ENCODE peak calls at places on chromosomes 1 and 21, in six cellular contexts. Q is CD4-positive, alpha-beta memory T cell; W is aorta; O is CD4-positive, CD25-positive, alpha-beta regulatory T cell; G is vagina; T is heart left ventricle. M is an unnamed sample.

GRCh38 chr1:231918239-231919015 is 291.8 kb downstream of the DISC1 start:
- DNase-seq in Q (peak), W (no peak), O (no peak), G (no peak), T (no peak), M (no peak)

GRCh38 chr1:94693435-94693834 is 126.7 kb upstream of the SLC44A3 start:
- DNase-seq in Q (no peak), W (no peak), O (no peak), G (no peak), T (no peak), M (no peak)

GRCh38 chr1:58922302-58923089 is 138.6 kb upstream of the JUN start:
- DNase-seq in Q (peak), W (peak), O (peak), G (peak), T (peak), M (no peak)

GRCh38 chr21:39582749-39583148 is 30.0 kb upstream of the B3GALT5 start:
- DNase-seq in Q (no peak), W (no peak), O (no peak), G (no peak), T (no peak), M (no peak)

GRCh38 chr1:198932351-198932991 is 293.6 kb downstream of the PTPRC start:
- DNase-seq in Q (no peak), W (no peak), O (no peak), G (no peak), T (no peak), M (no peak)

GRCh38 chr1:171506525-171507304 is 21.4 kb downstream of the PRRC2C start:
- DNase-seq in Q (no peak), W (no peak), O (no peak), G (no peak), T (no peak), M (no peak)

GRCh38 chr1:24043345-24044032 is 63.4 kb upstream of the SRSF10 start:
- DNase-seq in Q (no peak), W (no peak), O (no peak), G (no peak), T (peak), M (no peak)

GRCh38 chr1:58649555-58649954 is 50.3 kb downstream of the MYSM1 start:
- DNase-seq in Q (peak), W (no peak), O (no peak), G (no peak), T (no peak), M (no peak)

GRCh38 chr1:111192074-111192473 is 8.4 kb downstream of the DENND2D start:
- DNase-seq in Q (no peak), W (no peak), O (no peak), G (no peak), T (no peak), M (no peak)

GRCh38 chr21:29125199-29125598 is 5.2 kb upstream of the MAP3K7CL start:
- DNase-seq in Q (no peak), W (no peak), O (no peak), G (no peak), T (no peak), M (no peak)

GRCh38 chr1:56803561-56804156 is 15.5 kb downstream of the FYB2 start:
- DNase-seq in Q (no peak), W (no peak), O (no peak), G (no peak), T (no peak), M (no peak)

GRCh38 chr1:236137285-236137852 is 5.0 kb upstream of the GPR137B start:
- DNase-seq in Q (no peak), W (no peak), O (no peak), G (no peak), T (no peak), M (no peak)

GRCh38 chr1:30140566-30140965 is 582.8 kb downstream of the MATN1 start:
- DNase-seq in Q (no peak), W (no peak), O (no peak), G (no peak), T (no peak), M (no peak)

GRCh38 chr21:36891692-36892091 is 74.8 kb downstream of the HLCS start:
- DNase-seq in Q (no peak), W (no peak), O (no peak), G (no peak), T (no peak), M (no peak)
- H3K27ac ChIP-seq in Q (no peak), W (no peak), O (no peak), G (no peak), T (no peak), M (no peak)

GRCh38 chr1:222629921-222630535 is 12.1 kb downstream of the MIA3 start:
- DNase-seq in Q (no peak), W (no peak), O (no peak), G (no peak), T (no peak), M (no peak)
- H3K27ac ChIP-seq in Q (no peak), W (no peak), O (no peak), G (no peak), T (no peak), M (no peak)

DNA sequence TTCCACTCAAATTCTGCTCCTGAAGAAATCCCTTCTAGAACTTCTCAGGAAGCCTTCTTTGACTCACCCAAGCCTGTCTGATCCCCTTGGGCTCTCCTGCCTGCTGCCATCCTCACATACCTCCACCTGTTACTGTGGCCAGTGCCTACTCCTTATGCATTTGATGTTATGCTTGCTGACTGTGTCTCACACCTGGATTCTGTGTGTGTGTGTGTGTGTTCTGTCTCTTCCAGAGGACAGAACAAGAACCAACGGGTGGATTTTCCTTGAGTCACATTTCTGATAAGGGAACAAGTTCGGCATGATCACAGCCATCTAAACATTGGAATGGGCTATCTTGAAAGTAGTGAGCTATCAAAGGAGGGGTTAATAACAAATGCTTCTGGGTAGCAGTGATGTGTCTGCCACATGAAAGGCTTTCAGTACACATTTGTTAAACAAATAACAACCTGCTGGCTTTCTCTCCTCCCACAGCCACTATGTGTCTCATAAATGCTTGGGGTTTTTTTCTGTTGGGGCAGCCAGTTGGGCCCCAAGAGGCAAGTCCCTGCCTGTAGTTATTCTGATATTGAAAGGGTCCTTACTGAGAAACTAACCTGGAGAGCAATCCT is 8.9 kb upstream of the GPR37L1 start:
- DNase-seq in Q (no peak), W (no peak), O (no peak), G (no peak), T (no peak), M (no peak)
- H3K27ac ChIP-seq in Q (no peak), W (no peak), O (no peak), G (peak), T (peak), M (no peak)

GRCh38 chr1:15992187-15992553 is 11.9 kb upstream of the SRARP start:
- DNase-seq in Q (no peak), W (no peak), O (no peak), G (no peak), T (no peak), M (no peak)

GRCh38 chr1:15985611-15986272 is 9.8 kb upstream of the ZBTB17 start:
- DNase-seq in Q (no peak), W (no peak), O (no peak), G (no peak), T (no peak), M (no peak)

GRCh38 chr1:15991427-15992186 is 12.4 kb upstream of the SRARP start:
- DNase-seq in Q (no peak), W (no peak), O (no peak), G (no peak), T (no peak), M (no peak)

GRCh38 chr1:15989776-15990175 is 13.9 kb upstream of the ZBTB17 start:
- DNase-seq in Q (no peak), W (no peak), O (no peak), G (no peak), T (no peak), M (no peak)

GRCh38 chr1:15988856-15989736 is 13.2 kb upstream of the ZBTB17 start:
- DNase-seq in Q (no peak), W (no peak), O (no peak), G (no peak), T (no peak), M (no peak)
- H3K27ac ChIP-seq in Q (no peak), W (no peak), O (no peak), G (no peak), T (no peak), M (no peak)

GRCh38 chr1:17351598-17352324 is 20.2 kb upstream of the PADI6 start:
- DNase-seq in Q (no peak), W (peak), O (no peak), G (no peak), T (no peak), M (no peak)
- H3K27ac ChIP-seq in Q (no peak), W (no peak), O (no peak), G (no peak), T (no peak), M (no peak)

GRCh38 chr21:31892686-31893085 is 19.9 kb downstream of the HUNK start:
- DNase-seq in Q (no peak), W (no peak), O (no peak), G (no peak), T (no peak), M (no peak)

GRCh38 chr21:31897311-31897710 is 24.5 kb downstream of the HUNK start:
- DNase-seq in Q (no peak), W (no peak), O (no peak), G (no peak), T (no peak), M (no peak)

GRCh38 chr21:31893841-31894240 is 21.0 kb downstream of the HUNK start:
- DNase-seq in Q (no peak), W (no peak), O (no peak), G (no peak), T (no peak), M (no peak)

GRCh38 chr21:31895069-31895851 is 22.4 kb downstream of the HUNK start:
- DNase-seq in Q (no peak), W (no peak), O (no peak), G (no peak), T (no peak), M (no peak)

DNA sequence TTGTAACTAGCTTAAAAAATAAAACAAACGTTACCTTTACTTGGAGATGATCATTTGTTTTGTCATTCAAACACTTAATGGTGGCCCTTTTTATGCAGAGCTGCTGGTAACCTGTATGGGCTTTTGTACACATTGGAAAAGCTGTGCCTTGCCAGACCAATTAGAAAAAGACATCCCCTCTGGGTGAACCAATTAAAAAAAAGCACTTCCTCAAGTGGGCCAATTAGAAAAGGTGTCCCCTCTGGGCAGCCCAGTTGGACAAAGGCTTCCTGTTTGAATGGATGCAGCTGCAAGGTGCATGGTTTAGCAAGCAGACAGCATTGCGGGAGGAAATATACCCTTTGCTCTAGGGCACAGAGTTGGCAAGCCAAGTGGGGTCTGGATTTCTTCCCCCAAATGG is 21.6 kb downstream of the HUNK start:
- DNase-seq in Q (no peak), W (no peak), O (no peak), G (no peak), T (no peak), M (no peak)
- H3K27ac ChIP-seq in Q (no peak), W (no peak), O (no peak), G (no peak), T (no peak), M (no peak)

DNA sequence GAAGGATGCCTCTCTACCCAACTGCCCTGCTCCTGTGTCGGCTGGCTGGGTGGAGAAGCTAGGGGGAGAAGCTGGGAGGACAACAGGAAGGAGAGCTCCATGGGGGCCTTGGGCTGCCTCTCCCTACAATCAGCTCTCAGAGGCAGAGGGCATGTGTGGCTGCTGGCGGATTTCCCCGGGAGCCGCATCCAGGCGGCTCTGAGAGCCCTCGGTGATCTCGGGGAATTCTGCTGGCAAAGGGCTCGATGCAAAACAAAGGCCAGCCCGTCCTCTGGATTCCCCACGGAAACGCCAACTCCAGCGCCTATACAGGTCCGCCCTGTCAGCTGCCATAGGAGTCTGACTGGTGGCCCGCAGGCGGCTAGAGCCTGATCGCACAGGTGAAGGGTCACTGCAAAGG is 26.4 kb upstream of the EVA1B start:
- DNase-seq in Q (no peak), W (peak), O (no peak), G (no peak), T (no peak), M (no peak)
- H3K27ac ChIP-seq in Q (no peak), W (peak), O (peak), G (peak), T (peak), M (no peak)

DNA sequence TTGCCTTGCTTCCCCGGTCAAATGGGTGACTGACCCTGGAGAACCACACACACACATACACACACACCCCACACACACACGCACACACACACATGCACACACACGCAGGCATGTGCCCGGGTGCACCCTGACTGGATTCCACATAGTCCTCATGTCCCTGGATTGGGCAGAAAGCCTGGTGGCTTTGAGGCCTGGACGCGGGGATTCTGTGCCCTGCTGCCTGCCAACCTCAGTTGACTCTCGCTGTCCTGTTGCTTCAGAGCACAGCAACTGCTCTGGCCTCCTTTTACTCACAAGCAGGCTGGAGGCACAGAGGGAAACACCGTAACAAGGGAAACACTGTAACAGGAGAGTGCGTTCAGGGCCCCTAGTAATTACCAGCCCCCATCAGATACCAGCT is 6.4 kb downstream of the RORC start:
- DNase-seq in Q (no peak), W (no peak), O (no peak), G (no peak), T (no peak), M (no peak)
- H3K27ac ChIP-seq in Q (peak), W (no peak), O (no peak), G (no peak), T (no peak), M (no peak)

M was measured in caudate nucleus.